ENCODE peak calls at places on chromosomes 2 and 18, in six cellular contexts. C, D, B, F, T and I are unnamed samples.

GRCh38 chr2:85234879-85235278 is 92.9 kb downstream of the TGOLN2 start:
- DNase-seq in F (no peak), B (no peak), C (no peak), T (no peak), D (no peak), I (no peak)

GRCh38 chr2:75003773-75004172 is 45.3 kb downstream of the POLE4 start:
- DNase-seq in D (no peak), F (no peak), C (no peak), B (no peak), T (no peak), I (no peak)

GRCh38 chr2:47561371-47561770 is 158.4 kb downstream of the MSH2 start:
- DNase-seq in T (no peak), D (no peak), C (no peak), B (no peak), F (no peak), I (no peak)

GRCh38 chr18:7871560-7872456 is 304.7 kb downstream of the PTPRM start:
- DNase-seq in C (no peak), B (no peak), T (peak), D (no peak), F (no peak), I (no peak)

GRCh38 chr18:43662657-43663056 is 385.4 kb upstream of the SYT4 start:
- DNase-seq in T (peak), D (no peak), B (no peak), F (no peak), C (no peak), I (no peak)

GRCh38 chr18:36697905-36698304 is 130.9 kb downstream of the TPGS2 start:
- DNase-seq in B (no peak), C (no peak), D (no peak), F (no peak), T (peak), I (no peak)

GRCh38 chr2:109382946-109383345 is 230.8 kb downstream of the SEPTIN10 start:
- DNase-seq in C (no peak), B (peak), F (peak), D (no peak), T (peak), I (no peak)

GRCh38 chr2:129888896-129889295 is 90.6 kb upstream of the RAB6C start:
- DNase-seq in D (no peak), T (peak), C (no peak), F (no peak), B (peak), I (no peak)

GRCh38 chr2:231454361-231454791 is 9.9 kb downstream of the NCL start:
- DNase-seq in B (no peak), D (no peak), C (no peak), F (no peak), T (no peak), I (no peak)

GRCh38 chr2:83251473-83251872 is 1207.6 kb downstream of the SUCLG1 start:
- DNase-seq in T (no peak), C (no peak), F (no peak), B (no peak), D (no peak), I (no peak)

DNA sequence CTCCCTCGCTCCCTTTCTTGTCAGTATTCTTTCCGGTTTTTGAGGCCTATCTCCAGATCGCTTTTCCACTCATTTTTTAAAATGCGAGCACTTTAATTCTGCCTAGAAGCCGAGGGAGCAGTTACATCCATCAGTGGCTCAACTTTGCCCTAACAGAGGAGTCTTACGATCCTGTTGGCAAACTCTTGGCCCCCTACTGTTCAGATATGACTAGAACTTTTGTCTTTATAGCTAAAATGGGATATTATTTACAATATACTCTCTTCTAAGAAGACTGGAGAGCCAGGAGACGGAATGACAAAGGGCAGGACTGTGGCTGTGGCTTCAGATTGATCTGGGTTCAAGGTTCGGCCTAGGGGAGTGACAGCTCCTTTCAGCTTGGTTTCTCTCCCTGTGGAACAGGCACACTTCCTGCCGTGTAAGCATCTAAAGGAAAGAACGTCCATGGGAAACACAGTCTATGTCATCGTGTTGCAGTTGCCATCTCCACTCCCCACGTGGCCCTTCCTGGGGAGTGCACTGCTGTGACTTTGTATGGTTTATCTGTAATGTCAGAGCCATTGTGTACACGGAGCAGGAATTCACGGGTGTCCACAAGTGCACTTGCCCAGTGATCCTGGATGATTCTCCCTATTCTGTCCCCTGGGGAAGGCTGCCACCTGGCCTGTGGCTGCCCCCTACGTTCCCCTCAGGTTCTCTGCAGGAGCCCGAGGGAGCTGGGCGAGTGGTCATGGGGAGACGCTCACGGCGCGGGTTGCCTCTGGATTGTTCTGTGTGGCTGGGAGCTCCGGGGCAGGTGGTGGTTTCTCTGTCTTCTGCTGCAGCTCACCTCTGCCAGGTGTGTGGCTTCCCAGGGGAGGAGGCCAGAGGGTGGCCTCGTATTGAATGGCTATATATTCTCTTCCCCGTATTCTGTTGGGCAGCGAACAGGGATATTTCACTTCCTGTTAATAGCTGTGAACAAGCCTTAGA is 222.0 kb downstream of the LDLRAD4 start:
- DNase-seq in B (no peak), C (no peak), F (no peak), D (no peak), T (no peak), I (no peak)
- TF ChIP-seq CTCF in B (no peak), C (no peak), F (no peak), D (no peak), T (no peak), I (no peak)

DNA sequence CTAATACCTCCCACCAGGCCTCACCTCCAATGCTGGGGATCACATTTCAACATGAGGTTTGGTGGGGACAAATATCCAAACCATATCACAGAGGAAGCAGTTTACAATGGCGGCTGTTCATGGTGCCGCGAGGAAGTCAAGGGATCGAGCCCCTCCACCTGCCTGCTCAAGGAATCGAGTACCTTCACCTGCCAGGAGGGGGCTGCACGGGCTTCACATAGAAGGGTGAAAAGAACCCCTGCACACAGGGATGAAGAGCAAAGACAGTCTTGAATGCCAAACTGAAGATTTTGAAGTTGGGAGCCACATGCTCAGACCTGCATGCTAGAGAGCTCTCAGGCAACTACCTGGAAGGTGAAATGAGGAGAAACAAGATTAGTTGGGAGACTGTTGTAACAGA is 110.3 kb downstream of the KCNF1 start:
- DNase-seq in F (peak), C (no peak), B (no peak), T (no peak), D (no peak), I (no peak)
- TF ChIP-seq CTCF in F (no peak), C (no peak), B (no peak), T (no peak), D (no peak), I (no peak)

DNA sequence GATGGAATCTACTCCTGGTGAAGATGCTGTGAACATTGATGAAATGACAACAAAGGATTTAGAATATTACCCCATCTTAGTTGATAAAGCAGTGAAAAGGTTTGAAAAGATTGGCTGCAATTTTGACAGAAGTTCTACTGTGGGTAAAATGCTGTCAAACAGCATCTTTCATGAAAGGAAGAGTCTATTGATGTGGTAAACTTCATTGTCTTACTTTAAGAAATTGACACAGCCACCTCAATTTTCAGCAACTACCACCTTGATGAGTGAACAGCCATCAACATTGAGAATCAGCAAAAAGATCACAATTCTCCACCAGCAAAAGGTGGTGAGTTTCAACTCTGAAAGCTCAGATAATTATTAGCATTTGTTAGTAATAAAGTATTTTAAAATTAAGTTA is 310.3 kb upstream of the RBMS1 start:
- DNase-seq in C (no peak), T (no peak), B (no peak), D (no peak), F (no peak), I (no peak)
- TF ChIP-seq CTCF in C (no peak), T (no peak), B (no peak), D (no peak), F (no peak), I (no peak)

GRCh38 chr2:64644240-64645013 is 9.3 kb downstream of the SERTAD2 start:
- DNase-seq in T (peak), B (peak), C (peak), D (peak), F (peak), I (peak)

GRCh38 chr2:64641585-64641984 is 12.1 kb downstream of the SERTAD2 start:
- DNase-seq in C (no peak), T (no peak), D (no peak), B (no peak), F (no peak), I (no peak)

GRCh38 chr2:64646007-64646880 is 7.5 kb downstream of the SERTAD2 start:
- DNase-seq in B (peak), D (peak), F (peak), T (peak), C (peak), I (peak)

GRCh38 chr2:64643838-64644219 is 9.9 kb downstream of the SERTAD2 start:
- DNase-seq in D (no peak), T (no peak), C (no peak), B (no peak), F (no peak), I (no peak)

DNA sequence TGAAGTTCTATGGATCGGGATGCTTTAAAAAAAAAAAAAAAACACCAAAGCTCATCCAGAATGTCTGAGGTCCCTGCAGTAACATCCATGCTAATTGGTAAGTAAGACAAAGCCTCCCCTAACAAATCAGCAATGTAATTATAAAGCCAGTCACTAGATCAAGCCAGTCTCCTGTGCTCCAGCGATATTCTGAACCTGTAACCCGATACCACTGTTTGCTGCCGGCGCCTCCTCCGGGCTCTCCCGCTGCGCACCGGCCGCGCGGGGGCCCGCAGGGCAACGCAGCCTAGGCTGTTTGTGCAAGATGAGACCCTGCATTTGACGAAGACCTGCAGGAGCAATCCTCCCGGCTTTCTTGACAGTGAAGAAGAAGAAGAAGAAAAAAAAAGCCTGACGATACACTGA is 8.7 kb downstream of the SERTAD2 start:
- DNase-seq in T (peak), F (peak), D (peak), B (no peak), C (no peak), I (no peak)
- TF ChIP-seq CTCF in T (peak), F (peak), D (no peak), B (no peak), C (no peak), I (no peak)

DNA sequence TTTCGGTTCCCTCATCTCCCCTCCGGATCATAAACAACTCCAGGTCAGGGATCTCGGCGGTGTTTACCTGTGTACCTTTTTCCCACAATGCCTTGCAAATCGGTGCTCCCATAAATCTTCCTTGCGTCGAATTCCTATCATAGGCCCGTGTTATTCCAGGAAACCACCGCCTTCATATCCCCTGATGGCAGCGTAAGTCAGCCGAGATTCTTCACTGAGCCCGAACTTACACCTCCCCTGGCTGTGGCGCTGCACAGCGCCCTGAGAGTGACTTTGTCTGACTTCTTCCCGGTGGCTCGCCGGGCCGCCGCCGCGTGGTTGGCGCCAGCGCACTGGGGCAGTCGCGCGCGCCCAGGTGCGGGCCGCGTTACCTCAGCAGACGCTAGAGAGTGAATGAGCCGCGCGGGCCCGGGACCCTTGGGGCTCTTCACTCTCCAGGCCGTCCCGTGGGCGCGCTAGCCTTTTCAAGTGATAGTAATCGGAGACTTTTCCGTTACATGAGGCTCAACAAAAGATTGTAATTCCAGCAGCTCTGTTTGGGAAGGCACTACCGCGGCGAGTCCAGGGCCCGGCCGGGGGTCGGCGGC is 101.6 kb downstream of the SPTBN1 start:
- DNase-seq in C (peak), D (peak), B (peak), T (peak), F (peak), I (peak)
- TF ChIP-seq CTCF in C (peak), D (peak), B (peak), T (no peak), F (no peak), I (no peak)